ENCODE peak calls at places on chromosomes 11 and 22, in ten cellular contexts. Z is pancreas; Y is A549; A is fibroblast of mammary gland; J is dorsolateral prefrontal cortex; C is left ventricle myocardium inferior; V is CD8-positive, alpha-beta T cell; I is AG09309; Q is right atrium auricular region; E is PC-3. H is an unnamed sample.

GRCh38 chr22:43798492-43798891 is 13.6 kb downstream of the EFCAB6 start:
- DNase-seq in Y (no peak), E (no peak), A (peak; percentile 39), Q (no peak), V (no peak), Z (no peak), C (no peak), I (no peak), J (no peak), H (no peak)

GRCh38 chr11:59173080-59173963 is 1.4 kb downstream of the DTX4 start:
- DNase-seq in I (no peak), C (no peak), V (no peak), A (no peak), Q (no peak), E (no peak), Z (peak; percentile 30), J (no peak), Y (no peak), H (no peak)

GRCh38 chr11:94926698-94927237 is 46.6 kb downstream of the CWC15 start:
- DNase-seq in Q (peak; percentile 94), E (peak; percentile 12), C (peak; percentile 87), A (peak; percentile 97), I (peak; percentile 77), Z (peak; percentile 45), J (no peak), Y (no peak), V (no peak), H (peak; percentile 92)

GRCh38 chr11:75524576-75525432 is 937 bp downstream of the GDPD5 start:
- DNase-seq in A (peak; percentile 40), J (no peak), C (no peak), Y (peak; percentile 28), Q (no peak), E (peak; percentile 71), Z (peak; percentile 47), I (no peak), V (no peak), H (no peak)

GRCh38 chr22:41780714-41781507 is 19.6 kb upstream of the CCDC134 start:
- DNase-seq in V (peak; percentile 81), A (peak; percentile 33), Z (no peak), I (no peak), E (no peak), Q (peak; percentile 69), J (peak; percentile 33), C (peak; percentile 35), Y (no peak), H (no peak)

GRCh38 chr11:42840856-42841255 is 470.9 kb upstream of the API5 start:
- DNase-seq in Z (no peak), A (no peak), C (no peak), Q (no peak), J (no peak), I (no peak), E (no peak), V (no peak), Y (no peak), H (no peak)

GRCh38 chr11:64056213-64056785 is 20.6 kb downstream of the FLRT1 start:
- DNase-seq in Q (no peak), J (peak; percentile 71), I (no peak), V (no peak), Z (no peak), Y (no peak), C (no peak), E (no peak), A (no peak), H (no peak)

GRCh38 chr11:65053826-65054503 is 4.4 kb downstream of the NAALADL1 start:
- DNase-seq in V (no peak), C (no peak), Z (no peak), I (no peak), J (no peak), Y (no peak), E (no peak), A (no peak), Q (no peak), H (no peak)

GRCh38 chr11:86641537-86642270 is 30.7 kb downstream of the ME3 start:
- DNase-seq in E (no peak), A (no peak), Z (no peak), Y (no peak), V (no peak), C (no peak), I (no peak), J (no peak), Q (no peak), H (no peak)
- TF ChIP-seq CTCF in E (no peak), A (no peak), Z (no peak), Y (no peak), V (no peak), C (no peak), I (no peak), J (no peak), Q (no peak), H (no peak)

DNA sequence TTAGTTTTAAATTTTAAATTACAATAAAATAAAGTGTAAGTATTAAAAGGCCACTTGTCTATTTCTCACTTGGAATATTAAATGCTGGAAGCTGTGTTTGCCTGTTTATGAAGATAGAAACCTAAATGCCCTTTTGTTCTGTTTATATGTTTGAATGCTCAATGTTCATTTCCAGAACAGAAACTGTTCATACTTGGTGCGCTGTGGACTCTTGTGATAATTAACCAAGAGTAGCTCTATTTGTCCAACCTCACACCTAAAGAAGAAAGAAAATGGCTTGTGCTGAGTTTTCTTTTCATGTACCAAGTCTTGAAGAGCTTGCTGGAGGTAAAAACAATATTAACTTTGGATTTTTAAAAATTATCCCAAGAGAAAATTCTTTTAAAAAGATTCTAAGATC is 5.7 kb downstream of the C11orf54 start:
- DNase-seq in Q (no peak), V (no peak), J (no peak), A (no peak), C (no peak), Y (no peak), I (no peak), Z (no peak), E (no peak), H (no peak)
- H3K4me3 ChIP-seq in Q (no peak overlapping the region), V (no peak overlapping the region), J (no peak overlapping the region), A (no peak overlapping the region), C (no peak overlapping the region), Y (no peak overlapping the region), I (no peak overlapping the region), Z (no peak overlapping the region), E (no peak overlapping the region), H (no peak overlapping the region)

GRCh38 chr11:4636962-4637661 is at the start of gene OR51D1:
- DNase-seq in A (peak; percentile 68), E (peak; percentile 73), Y (peak; percentile 65), V (peak; percentile 57), Q (peak; percentile 75), J (peak; percentile 71), I (peak; percentile 13), C (peak; percentile 64), Z (peak; percentile 72), H (peak; percentile 22)
- TF ChIP-seq CTCF in A (peak; percentile 87), E (peak; percentile 73), Y (peak; percentile 72), V (peak; percentile 89), Q (peak; percentile 85), J (peak; percentile 88), I (peak; percentile 88), C (peak; percentile 95), Z (peak; percentile 91), H (peak; percentile 90)

DNA sequence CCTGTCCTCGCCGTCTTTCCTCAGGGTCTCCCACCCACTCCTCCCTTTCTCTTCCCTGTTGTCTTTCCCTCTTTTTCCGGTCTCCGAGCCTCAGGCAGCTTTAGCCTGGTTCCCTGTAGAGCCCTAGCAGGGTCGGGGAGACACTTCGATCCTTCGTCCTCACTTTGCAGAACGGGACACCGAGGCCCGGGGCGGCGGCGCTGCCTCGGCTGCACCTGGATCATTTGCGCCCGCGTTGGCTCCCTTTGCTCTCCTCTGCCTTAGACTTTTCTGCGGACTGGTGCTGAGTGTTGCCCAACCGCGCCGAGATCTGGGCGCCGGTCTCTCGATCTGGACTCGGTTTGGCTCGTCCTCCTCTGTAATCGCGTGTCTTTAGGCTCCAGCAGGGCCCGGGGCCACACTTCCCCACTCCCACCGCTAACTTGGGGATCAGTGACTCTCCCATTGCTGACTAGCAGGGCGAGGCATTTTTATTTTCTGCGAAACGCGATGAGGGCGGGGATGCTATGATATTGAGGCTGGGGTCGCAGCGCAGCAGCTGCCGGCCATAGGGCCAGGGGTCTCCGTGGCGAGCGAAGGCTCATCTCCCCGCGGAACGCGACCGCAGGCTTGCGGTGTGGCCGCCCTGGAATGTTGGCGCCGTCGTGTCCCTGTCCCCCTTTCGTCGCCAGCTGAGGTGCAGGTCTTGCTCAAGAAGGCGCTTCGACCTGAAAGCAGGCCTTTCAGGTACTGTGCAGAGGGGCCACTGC is 1.6 kb upstream of the E2F8 start:
- DNase-seq in C (no peak), Y (no peak), I (no peak), A (no peak), Q (no peak), V (no peak), Z (no peak), E (no peak), J (no peak), H (no peak)
- H3K4me3 ChIP-seq in C (peak overlapping the region; percentile 87), Y (peak overlapping the region; percentile 83), I (peak overlapping the region; percentile 72), A (peak overlapping the region; percentile 91), Q (peak overlapping the region; percentile 48), V (peak overlapping the region; percentile 67), Z (peak overlapping the region; percentile 74), E (peak overlapping the region; percentile 90), J (no peak overlapping the region), H (peak overlapping the region; percentile 60)

GRCh38 chr11:67286621-67287333 is 2.3 kb upstream of the ANKRD13D start:
- DNase-seq in Y (no peak), V (no peak), A (no peak), Q (no peak), I (no peak), C (peak; percentile 29), J (no peak), Z (peak; percentile 40), E (no peak), H (no peak)
- TF ChIP-seq CTCF in Y (no peak), V (no peak), A (no peak), Q (no peak), I (no peak), C (no peak), J (no peak), Z (no peak), E (peak; percentile 40), H (no peak)

GRCh38 chr11:127627629-127628462 is 627.3 kb upstream of the KIRREL3 start:
- DNase-seq in Z (peak; percentile 63), Q (no peak), A (no peak), Y (no peak), E (no peak), C (no peak), I (no peak), J (no peak), V (no peak), H (no peak)
- H3K4me3 ChIP-seq in Z (no peak overlapping the region), Q (no peak overlapping the region), A (no peak overlapping the region), Y (no peak overlapping the region), E (no peak overlapping the region), C (no peak overlapping the region), I (no peak overlapping the region), J (no peak overlapping the region), V (no peak overlapping the region), H (no peak overlapping the region)

DNA sequence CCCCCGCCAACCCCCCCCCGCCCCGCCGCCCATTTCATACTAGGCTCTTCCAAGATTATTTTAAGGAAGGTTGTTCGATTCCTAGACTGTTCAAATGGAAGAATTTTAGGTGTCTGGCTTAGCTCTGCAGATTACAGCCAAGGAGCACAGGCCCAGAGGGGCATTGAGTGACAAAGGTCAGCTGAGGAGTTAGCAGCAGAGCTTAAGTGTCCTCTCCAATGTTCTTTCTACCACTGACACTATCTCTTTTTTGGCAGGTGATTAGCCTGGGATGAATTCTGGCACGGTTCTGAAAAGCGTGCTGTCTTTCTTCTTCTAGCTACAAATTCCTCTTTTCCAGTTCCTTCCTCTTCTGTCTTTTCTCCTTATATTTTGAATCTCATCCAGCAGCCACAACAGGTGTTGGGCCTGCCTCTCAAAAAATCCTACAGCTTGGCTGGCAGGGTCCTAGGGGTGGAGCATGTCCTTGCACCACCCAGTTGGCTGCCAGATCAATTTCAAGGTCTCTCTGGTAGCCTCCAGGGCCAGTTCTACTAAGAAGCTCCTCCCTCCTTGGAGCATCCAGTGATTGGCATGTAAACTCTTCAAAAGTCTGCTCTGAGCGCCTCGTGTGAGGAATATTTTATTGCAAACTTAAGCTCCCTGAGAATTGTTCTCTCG is 23.0 kb downstream of the KCNE3 start:
- DNase-seq in Y (no peak), I (no peak), Z (peak; percentile 53), A (no peak), E (no peak), Q (no peak), J (no peak), V (no peak), C (no peak), H (no peak)
- TF ChIP-seq CTCF in Y (no peak), I (no peak), Z (no peak), A (no peak), E (no peak), Q (no peak), J (no peak), V (no peak), C (no peak), H (no peak)